ENCODE peak calls at places on chromosomes 7 and 10, in five cellular contexts. Z is breast epithelium, I is adrenal gland, T is HCT116, N is GM12891. O is an unnamed sample.

GRCh38 chr7:127251458-127252379 is 1.0 kb downstream of the GRM8 start:
- DNase-seq in T (no peak), I (peak), N (peak), Z (no peak), O (no peak)

GRCh38 chr10:115745943-115746342 is 527.1 kb downstream of the GFRA1 start:
- DNase-seq in T (no peak), N (no peak), I (no peak), Z (no peak), O (no peak)

GRCh38 chr7:79497728-79498127 is 44.3 kb upstream of the MAGI2 start:
- DNase-seq in N (no peak), T (no peak), Z (no peak), I (no peak), O (no peak)

GRCh38 chr10:114603943-114604342 is 54.1 kb downstream of the ABLIM1 start:
- DNase-seq in T (no peak), Z (no peak), N (no peak), I (peak), O (no peak)

GRCh38 chr10:102593074-102593803 is 51.0 kb upstream of the TRIM8 start:
- DNase-seq in Z (no peak), N (no peak), I (no peak), T (no peak), O (peak)

GRCh38 chr10:100637785-100638184 is 102.0 kb downstream of the HIF1AN start:
- DNase-seq in Z (no peak), T (peak), N (no peak), I (no peak), O (peak)

GRCh38 chr10:63554666-63555065 is 33.5 kb downstream of the REEP3 start:
- DNase-seq in N (peak), Z (no peak), T (peak), I (no peak), O (peak)

GRCh38 chr7:140062118-140062527 is 628 bp downstream of the PARP12 start:
- DNase-seq in Z (no peak), T (no peak), I (peak), N (no peak), O (no peak)

GRCh38 chr7:91263359-91264082 is 712 bp upstream of the FZD1 start:
- DNase-seq in T (no peak), I (peak), Z (no peak), N (no peak), O (peak)

DNA sequence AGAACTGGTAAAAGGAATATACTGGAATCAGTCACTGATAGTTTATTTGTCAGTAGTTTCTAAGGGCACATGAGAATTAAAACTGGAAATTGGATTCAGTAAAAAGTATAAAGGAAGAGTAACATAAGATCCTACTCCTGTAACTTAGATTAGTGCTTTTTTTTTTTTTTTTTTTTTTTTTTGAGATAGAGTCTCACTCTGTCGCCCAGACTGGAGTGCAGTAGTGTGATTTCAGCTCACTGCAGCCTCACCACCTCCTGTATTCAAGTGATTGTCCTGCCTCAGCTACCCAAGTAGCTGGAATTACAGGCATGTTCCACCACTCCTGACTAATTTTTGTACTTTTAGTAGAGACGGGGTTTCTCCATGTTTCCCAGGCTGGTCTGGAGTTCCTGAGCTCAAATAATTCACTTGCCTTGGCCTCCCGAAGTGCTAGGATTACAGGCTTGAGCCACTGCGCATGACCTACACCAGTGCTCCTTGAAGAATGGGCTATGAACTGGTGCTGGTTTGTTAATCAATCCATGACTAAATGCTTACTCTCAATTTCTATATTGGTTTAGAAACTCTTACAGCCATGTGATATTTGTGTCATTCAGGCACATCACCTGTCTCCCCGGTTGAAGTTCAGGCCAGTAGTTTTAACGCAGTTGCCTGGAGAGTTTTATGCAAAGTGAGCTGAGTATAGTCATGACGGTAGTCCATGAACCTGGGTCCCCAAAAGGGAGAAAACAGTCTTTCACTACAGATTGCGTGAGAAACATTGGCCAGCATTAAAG is 65.0 kb downstream of the ZEB1 start:
- DNase-seq in T (no peak), N (no peak), Z (no peak), I (no peak), O (no peak)
- TF ChIP-seq POLR2A in T (no peak), N (peak), Z (no peak), I (no peak), O (no peak)

DNA sequence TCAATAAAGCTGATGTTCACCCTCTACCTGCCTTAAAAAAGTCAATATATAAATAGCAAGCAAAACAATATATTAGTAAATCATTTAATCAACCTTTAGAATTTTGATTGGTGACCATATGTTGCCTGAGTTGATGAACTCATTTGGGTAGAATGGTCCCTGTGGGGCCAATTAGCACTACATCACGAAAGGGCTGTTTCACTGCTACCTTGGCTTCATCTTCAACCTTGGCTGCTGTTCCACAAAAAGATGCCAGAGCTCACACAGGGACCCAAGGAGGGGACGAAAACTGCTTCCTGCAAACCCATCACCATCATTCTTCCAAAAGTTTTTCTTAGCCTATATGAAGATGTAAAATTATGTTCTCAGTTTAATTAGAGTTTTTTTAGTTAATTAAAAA is 35.4 kb upstream of the HBP1 start:
- DNase-seq in I (no peak), Z (no peak), N (no peak), T (no peak), O (no peak)
- TF ChIP-seq POLR2A in I (no peak), Z (no peak), N (no peak), T (no peak), O (no peak)

GRCh38 chr10:46559231-46559671 is 2.8 kb upstream of the GPRIN2 start:
- DNase-seq in Z (peak), I (no peak), T (no peak), N (no peak), O (no peak)
- TF ChIP-seq POLR2A in Z (no peak), I (no peak), T (no peak), N (no peak), O (no peak)

DNA sequence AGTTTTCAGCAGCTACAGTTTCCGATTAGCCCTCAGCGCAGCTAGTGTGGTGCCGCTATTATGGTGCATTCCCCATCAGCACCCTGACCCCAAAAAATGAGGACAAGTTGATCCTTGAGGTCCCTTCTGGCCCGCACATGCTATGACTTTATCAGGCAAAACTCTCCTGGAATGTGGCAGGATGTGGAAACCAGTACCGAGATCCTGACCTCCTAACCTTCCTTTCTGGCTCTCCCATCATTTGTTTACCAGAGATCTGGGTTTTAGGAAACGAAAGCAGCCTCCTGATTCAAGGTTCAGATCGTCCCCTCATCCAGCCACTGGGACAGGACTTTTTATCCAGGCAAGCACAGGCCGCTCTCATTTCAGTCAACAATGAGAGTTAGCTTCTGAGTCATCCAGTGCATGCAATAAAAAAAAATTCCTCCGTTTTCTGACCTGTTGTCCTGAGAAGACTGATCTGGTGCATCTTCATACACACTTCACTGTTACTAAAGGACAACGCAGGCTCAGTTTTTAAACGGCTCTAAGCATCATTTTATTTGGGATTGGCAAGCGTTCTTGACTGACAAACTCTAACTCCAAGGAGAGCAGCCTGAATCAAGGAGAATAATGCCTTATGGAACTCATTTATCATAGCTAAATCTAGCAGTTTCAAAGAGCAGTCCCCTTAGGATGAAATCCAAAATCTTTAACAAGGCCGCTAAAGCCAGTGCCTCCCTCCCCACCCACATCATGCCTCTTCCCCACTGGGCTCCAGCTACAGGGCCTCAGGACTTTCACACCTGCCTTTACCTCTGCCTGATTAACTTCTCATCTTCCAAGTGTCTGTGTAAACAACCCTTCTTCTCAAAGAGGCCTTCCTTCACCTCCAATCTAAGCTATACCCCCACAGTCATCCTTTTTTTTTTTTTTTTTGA is 17.1 kb downstream of the PDLIM1 start:
- DNase-seq in Z (no peak), N (no peak), I (peak), T (no peak), O (peak)
- TF ChIP-seq POLR2A in Z (no peak), N (no peak), I (no peak), T (no peak), O (no peak)

DNA sequence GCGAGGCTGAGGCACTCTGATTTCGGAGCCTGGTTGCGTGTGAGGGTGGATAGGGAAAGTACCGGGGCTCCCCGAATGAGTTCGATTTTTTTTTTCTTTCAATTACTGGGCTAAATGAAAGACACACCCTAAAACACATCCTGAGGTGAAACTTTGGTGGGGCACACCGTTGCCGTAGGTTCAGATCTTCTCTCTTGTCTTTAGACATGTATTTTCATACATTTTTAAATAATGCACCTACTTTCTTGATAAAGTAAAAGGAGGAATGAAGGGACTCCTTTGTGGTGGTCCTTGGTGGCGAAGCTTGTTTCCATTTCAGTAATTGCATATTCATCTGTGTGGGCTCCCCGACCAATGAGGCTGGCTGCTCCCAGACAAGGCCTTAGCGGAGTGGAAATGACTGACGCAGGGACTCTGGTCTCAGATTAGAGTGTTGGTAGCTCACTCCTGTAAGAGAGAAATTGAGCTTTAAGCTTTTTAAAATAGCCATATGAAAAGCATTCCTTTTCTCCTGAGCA is 764 bp downstream of the CCSER2 start:
- DNase-seq in I (peak), N (no peak), T (no peak), Z (no peak), O (no peak)
- TF ChIP-seq POLR2A in I (no peak), N (no peak), T (no peak), Z (no peak), O (no peak)

DNA sequence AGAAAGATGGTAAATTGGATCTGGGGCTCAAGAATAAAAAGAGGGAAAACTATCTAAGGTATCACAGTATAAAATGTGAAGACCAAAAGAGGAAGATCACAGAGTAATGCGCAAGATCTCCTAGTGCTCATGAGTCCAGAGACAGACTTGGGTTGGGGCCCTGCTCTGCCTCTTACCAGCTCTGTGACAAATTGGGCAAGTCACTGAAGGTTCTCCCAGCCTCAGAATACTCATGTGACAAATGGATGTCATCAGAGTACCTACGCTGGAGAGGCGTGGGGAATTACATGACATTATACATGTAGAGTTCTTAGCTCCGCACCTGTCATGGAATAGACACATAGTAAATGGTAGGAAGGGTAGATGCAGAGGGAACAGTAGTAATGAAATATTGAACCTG is 124.4 kb downstream of the DOCK4 start:
- DNase-seq in Z (no peak), T (no peak), N (no peak), I (peak), O (no peak)
- TF ChIP-seq POLR2A in Z (no peak), T (no peak), N (no peak), I (no peak), O (no peak)

DNA sequence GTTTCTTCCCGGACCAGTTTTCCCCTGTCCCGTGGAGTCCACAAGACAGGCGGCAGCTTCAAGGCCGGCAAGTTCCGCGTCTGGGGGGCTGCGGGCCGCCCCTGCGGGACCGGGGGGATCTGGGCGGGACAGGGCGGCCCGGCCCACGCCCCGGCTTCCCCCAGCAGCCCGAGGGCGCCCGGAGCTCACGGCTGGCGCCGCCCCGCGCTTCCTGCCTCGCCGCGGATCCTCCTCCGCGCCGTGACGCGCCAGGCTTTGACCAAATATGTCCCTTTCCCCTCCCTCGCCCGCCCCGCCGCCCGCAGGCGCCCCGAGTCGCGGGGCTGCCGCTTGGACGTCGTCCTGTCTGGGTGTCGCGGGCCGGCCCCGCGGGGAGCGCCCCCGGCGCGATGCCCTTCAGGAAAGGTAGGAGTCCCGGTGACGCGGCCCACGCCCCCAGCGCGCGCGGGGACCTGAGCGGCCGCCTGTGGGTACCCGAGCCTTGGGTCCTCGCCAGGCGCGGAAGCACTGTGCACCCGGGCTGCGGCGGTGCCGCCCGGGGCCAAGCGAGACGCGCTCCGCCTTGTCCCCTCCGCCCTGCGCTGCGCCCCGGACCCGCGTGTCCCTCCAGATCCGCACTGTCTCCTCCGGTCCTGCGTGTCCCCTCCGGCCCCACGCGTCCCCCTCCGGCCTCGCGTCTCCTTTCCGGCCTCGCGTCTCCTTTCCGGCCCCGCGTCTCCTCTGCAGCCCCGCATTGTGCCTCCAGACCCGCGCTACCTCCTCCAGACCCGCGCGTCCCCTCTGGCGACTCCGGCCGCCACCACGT is 56.0 kb downstream of the RBM17 start:
- DNase-seq in I (peak), N (peak), Z (peak), T (peak), O (no peak)
- TF ChIP-seq POLR2A in I (peak), N (peak), Z (no peak), T (peak), O (peak)

GRCh38 chr7:152430857-152431256 is 4.9 kb downstream of the KMT2C start:
- DNase-seq in Z (no peak), N (no peak), I (no peak), T (no peak), O (no peak)

GRCh38 chr7:152436279-152437147 is 710 bp upstream of the KMT2C start:
- DNase-seq in T (peak), I (peak), Z (peak), N (peak), O (peak)

GRCh38 chr7:152435384-152436278 is at the start of gene KMT2C:
- DNase-seq in N (peak), T (no peak), Z (no peak), I (peak), O (peak)
- TF ChIP-seq POLR2A in N (no peak), T (no peak), Z (no peak), I (peak), O (peak)

GRCh38 chr10:14556285-14556956 is 218.3 kb downstream of the FAM107B start:
- DNase-seq in I (no peak), N (no peak), Z (no peak), T (no peak), O (no peak)

GRCh38 chr10:14560274-14560673 is 214.4 kb downstream of the FAM107B start:
- DNase-seq in I (no peak), N (no peak), Z (no peak), T (peak), O (peak)

GRCh38 chr10:14555806-14556205 is 218.9 kb downstream of the FAM107B start:
- DNase-seq in N (no peak), Z (no peak), I (no peak), T (no peak), O (no peak)

GRCh38 chr10:14557573-14557972 is 217.1 kb downstream of the FAM107B start:
- DNase-seq in N (no peak), T (no peak), Z (no peak), I (no peak), O (no peak)

DNA sequence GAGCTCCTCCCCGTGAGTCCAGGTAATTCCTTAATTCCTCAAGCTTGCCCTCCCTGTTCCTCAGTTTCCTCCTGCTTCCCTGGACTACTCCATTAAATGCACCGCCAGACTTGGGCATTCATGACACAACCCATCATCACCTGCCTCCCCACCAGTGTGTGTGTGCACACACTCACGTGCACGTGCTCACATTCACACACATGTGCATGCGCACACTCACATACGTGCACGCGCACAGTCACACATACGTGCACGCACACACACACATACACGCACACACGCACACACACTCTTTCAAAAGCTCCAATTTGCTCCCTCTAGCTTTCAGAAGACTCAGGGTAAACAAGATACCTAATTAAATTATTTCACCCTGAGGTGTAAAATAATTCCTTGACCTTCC is 216.7 kb downstream of the FAM107B start:
- DNase-seq in Z (no peak), I (no peak), T (no peak), N (no peak), O (no peak)
- TF ChIP-seq POLR2A in Z (no peak), I (no peak), T (no peak), N (peak), O (no peak)

GRCh38 chr7:20798081-20798693 is 11.5 kb upstream of the SP8 start:
- DNase-seq in N (peak), T (peak), I (peak), Z (no peak), O (peak)
- TF ChIP-seq POLR2A in N (no peak), T (no peak), I (no peak), Z (no peak), O (no peak)